ENCODE peak calls at places on chromosomes 13 and 19, in four cellular contexts. Y is lung, W is body of pancreas, E is bronchial epithelial cell. B is an unnamed sample.

GRCh38 chr19:3270908-3271307 is 46.4 kb downstream of the CELF5 start:
- DNase-seq in Y (no peak), W (no peak), E (peak), B (no peak)

GRCh38 chr19:44212865-44213346 is 574 bp downstream of the ZNF227 start:
- DNase-seq in Y (no peak), W (no peak), E (peak), B (no peak)

GRCh38 chr13:105452895-105453294 is 1082.6 kb downstream of the EFNB2 start:
- DNase-seq in Y (no peak), W (no peak), E (peak), B (no peak)

GRCh38 chr13:42612021-42612765 is 38.2 kb downstream of the TNFSF11 start:
- DNase-seq in Y (no peak), W (no peak), E (no peak), B (no peak)

GRCh38 chr19:39684283-39684682 is 20.0 kb upstream of the LGALS14 start:
- DNase-seq in Y (no peak), W (no peak), E (no peak), B (no peak)

GRCh38 chr19:54191671-54192453 is 754 bp downstream of the TSEN34 start:
- DNase-seq in Y (no peak), W (no peak), E (no peak), B (no peak)

GRCh38 chr19:46692918-46693722 is 23.8 kb downstream of the PRKD2 start:
- DNase-seq in Y (no peak), W (no peak), E (peak), B (no peak)

GRCh38 chr19:51014242-51014641 is 5.3 kb downstream of the KLK10 start:
- DNase-seq in Y (no peak), W (no peak), E (no peak), B (no peak)

GRCh38 chr19:41480336-41480735 is 37.4 kb downstream of the ERICH4 start:
- DNase-seq in Y (no peak), W (no peak), E (no peak), B (no peak)

GRCh38 chr13:83386609-83387008 is 495.7 kb downstream of the SLITRK1 start:
- DNase-seq in Y (no peak), W (no peak), E (no peak), B (no peak)

GRCh38 chr19:41755328-41755913 is at the start of gene CEACAM6:
- DNase-seq in Y (peak), W (no peak), E (no peak), B (no peak)

GRCh38 chr13:94968040-94968756 is 255.9 kb upstream of the SOX21 start:
- DNase-seq in Y (no peak), W (no peak), E (peak), B (no peak)

GRCh38 chr19:42942187-42942789 is 5.3 kb upstream of the PSG7 start:
- DNase-seq in Y (no peak), W (no peak), E (peak), B (no peak)

GRCh38 chr13:45718063-45718462 is 15.9 kb downstream of the CBY2 start:
- DNase-seq in Y (no peak), W (no peak), E (peak), B (no peak)

GRCh38 chr19:58569943-58570670 is 3.0 kb downstream of the MZF1 start:
- DNase-seq in Y (no peak), W (peak), E (no peak), B (no peak)

GRCh38 chr13:24194447-24194846 is 33.9 kb downstream of the SPATA13 start:
- DNase-seq in Y (no peak), W (no peak), E (no peak), B (no peak)

GRCh38 chr13:97226013-97226412 is 3.9 kb downstream of the MBNL2 start:
- DNase-seq in Y (no peak), W (peak), E (no peak), B (no peak)

GRCh38 chr19:40947573-40947972 is 43.5 kb upstream of the CYP2B6 start:
- DNase-seq in Y (no peak), W (no peak), E (no peak), B (no peak)

GRCh38 chr13:33487575-33488243 is 202.2 kb upstream of the STARD13 start:
- DNase-seq in Y (no peak), W (no peak), E (peak), B (no peak)
- TF ChIP-seq CTCF in Y (peak), W (no peak), E (peak), B (peak)

GRCh38 chr19:950352-951066 is 24.7 kb downstream of the ARID3A start:
- DNase-seq in Y (no peak), W (no peak), E (no peak), B (no peak)
- TF ChIP-seq CTCF in Y (no peak), W (no peak), E (no peak), B (no peak)

GRCh38 chr19:6963937-6964336 is 57.3 kb downstream of the MBD3L2B start:
- DNase-seq in Y (no peak), W (peak), E (no peak), B (no peak)
- TF ChIP-seq CTCF in Y (no peak), W (no peak), E (peak), B (no peak)

GRCh38 chr13:31245974-31246373 is 46.2 kb downstream of the B3GLCT start:
- DNase-seq in Y (no peak), W (no peak), E (no peak), B (no peak)
- TF ChIP-seq CTCF in Y (no peak), W (no peak), E (no peak), B (no peak)

B was measured in osteocyte.